ENCODE peak calls at places on chromosomes 5 and 9, in ten cellular contexts. One of them, this sample, is unnamed.

GRCh38 chr5:75566710-75567309 is 44.4 kb upstream of the ANKDD1B start:
- DNase-seq in psoas muscle: no peak
- DNase-seq in glomerular endothelial cell: peak
- DNase-seq in GM12865: peak
- DNase-seq in stimulated activated naive B cell treated with anti-CD40 and anti-IgM and Interleukin-4, amounts not matched to agents 10 μg/mL and 1 μg/mL and 100 μg/mL, for 72 hours: peak
- DNase-seq in NCI-H1417: no peak
- DNase-seq in NCI-H345: peak
- DNase-seq in AG09319: peak
- DNase-seq in central memory CD4-positive, alpha-beta T cell: peak
- DNase-seq in stimulated activated CD8-positive, alpha-beta memory T cell treated with anti-CD3 and anti-CD28 coated beads, Interleukin-4, amount 100 ng/mL, for 4 hours: no peak
- DNase-seq in this sample: no peak

GRCh38 chr9:72864327-72864726 is 88.5 kb downstream of the ALDH1A1 start:
- DNase-seq in psoas muscle: no peak
- DNase-seq in glomerular endothelial cell: no peak
- DNase-seq in GM12865: no peak
- DNase-seq in stimulated activated naive B cell treated with anti-CD40 and anti-IgM and Interleukin-4, amounts not matched to agents 10 μg/mL and 1 μg/mL and 100 μg/mL, for 72 hours: no peak
- DNase-seq in NCI-H1417: no peak
- DNase-seq in NCI-H345: no peak
- DNase-seq in AG09319: no peak
- DNase-seq in central memory CD4-positive, alpha-beta T cell: no peak
- DNase-seq in stimulated activated CD8-positive, alpha-beta memory T cell treated with anti-CD3 and anti-CD28 coated beads, Interleukin-4, amount 100 ng/mL, for 4 hours: no peak
- DNase-seq in this sample: no peak

GRCh38 chr5:140633081-140633471 is at the start of gene CD14:
- DNase-seq in psoas muscle: peak
- DNase-seq in glomerular endothelial cell: no peak
- DNase-seq in GM12865: no peak
- DNase-seq in stimulated activated naive B cell treated with anti-CD40 and anti-IgM and Interleukin-4, amounts not matched to agents 10 μg/mL and 1 μg/mL and 100 μg/mL, for 72 hours: no peak
- DNase-seq in NCI-H1417: no peak
- DNase-seq in NCI-H345: no peak
- DNase-seq in AG09319: no peak
- DNase-seq in central memory CD4-positive, alpha-beta T cell: no peak
- DNase-seq in stimulated activated CD8-positive, alpha-beta memory T cell treated with anti-CD3 and anti-CD28 coated beads, Interleukin-4, amount 100 ng/mL, for 4 hours: no peak
- DNase-seq in this sample: no peak

GRCh38 chr5:178982941-178983340 is 12.2 kb downstream of the GRM6 start:
- DNase-seq in psoas muscle: no peak
- DNase-seq in glomerular endothelial cell: no peak
- DNase-seq in GM12865: no peak
- DNase-seq in stimulated activated naive B cell treated with anti-CD40 and anti-IgM and Interleukin-4, amounts not matched to agents 10 μg/mL and 1 μg/mL and 100 μg/mL, for 72 hours: no peak
- DNase-seq in NCI-H1417: no peak
- DNase-seq in NCI-H345: no peak
- DNase-seq in AG09319: no peak
- DNase-seq in central memory CD4-positive, alpha-beta T cell: no peak
- DNase-seq in stimulated activated CD8-positive, alpha-beta memory T cell treated with anti-CD3 and anti-CD28 coated beads, Interleukin-4, amount 100 ng/mL, for 4 hours: no peak
- DNase-seq in this sample: no peak

GRCh38 chr5:83654427-83654994 is 66.1 kb downstream of the HAPLN1 start:
- DNase-seq in psoas muscle: no peak
- DNase-seq in glomerular endothelial cell: no peak
- DNase-seq in GM12865: peak
- DNase-seq in stimulated activated naive B cell treated with anti-CD40 and anti-IgM and Interleukin-4, amounts not matched to agents 10 μg/mL and 1 μg/mL and 100 μg/mL, for 72 hours: no peak
- DNase-seq in NCI-H1417: no peak
- DNase-seq in NCI-H345: no peak
- DNase-seq in AG09319: no peak
- DNase-seq in central memory CD4-positive, alpha-beta T cell: no peak
- DNase-seq in stimulated activated CD8-positive, alpha-beta memory T cell treated with anti-CD3 and anti-CD28 coated beads, Interleukin-4, amount 100 ng/mL, for 4 hours: no peak
- DNase-seq in this sample: no peak

GRCh38 chr9:126773004-126773607 is 31.7 kb upstream of the ZBTB43 start:
- DNase-seq in psoas muscle: no peak
- DNase-seq in glomerular endothelial cell: no peak
- DNase-seq in GM12865: peak
- DNase-seq in stimulated activated naive B cell treated with anti-CD40 and anti-IgM and Interleukin-4, amounts not matched to agents 10 μg/mL and 1 μg/mL and 100 μg/mL, for 72 hours: no peak
- DNase-seq in NCI-H1417: no peak
- DNase-seq in NCI-H345: no peak
- DNase-seq in AG09319: no peak
- DNase-seq in central memory CD4-positive, alpha-beta T cell: no peak
- DNase-seq in stimulated activated CD8-positive, alpha-beta memory T cell treated with anti-CD3 and anti-CD28 coated beads, Interleukin-4, amount 100 ng/mL, for 4 hours: no peak
- DNase-seq in this sample: no peak

GRCh38 chr5:147882586-147883313 is 4.2 kb downstream of the SCGB3A2 start:
- DNase-seq in psoas muscle: no peak
- DNase-seq in glomerular endothelial cell: no peak
- DNase-seq in GM12865: no peak
- DNase-seq in stimulated activated naive B cell treated with anti-CD40 and anti-IgM and Interleukin-4, amounts not matched to agents 10 μg/mL and 1 μg/mL and 100 μg/mL, for 72 hours: no peak
- DNase-seq in NCI-H1417: no peak
- DNase-seq in NCI-H345: no peak
- DNase-seq in AG09319: no peak
- DNase-seq in central memory CD4-positive, alpha-beta T cell: no peak
- DNase-seq in stimulated activated CD8-positive, alpha-beta memory T cell treated with anti-CD3 and anti-CD28 coated beads, Interleukin-4, amount 100 ng/mL, for 4 hours: no peak
- DNase-seq in this sample: no peak

GRCh38 chr5:6180231-6180872 is 198.0 kb downstream of the MED10 start:
- DNase-seq in psoas muscle: no peak
- DNase-seq in glomerular endothelial cell: no peak
- DNase-seq in GM12865: no peak
- DNase-seq in stimulated activated naive B cell treated with anti-CD40 and anti-IgM and Interleukin-4, amounts not matched to agents 10 μg/mL and 1 μg/mL and 100 μg/mL, for 72 hours: no peak
- DNase-seq in NCI-H1417: no peak
- DNase-seq in NCI-H345: no peak
- DNase-seq in AG09319: no peak
- DNase-seq in central memory CD4-positive, alpha-beta T cell: no peak
- DNase-seq in stimulated activated CD8-positive, alpha-beta memory T cell treated with anti-CD3 and anti-CD28 coated beads, Interleukin-4, amount 100 ng/mL, for 4 hours: no peak
- DNase-seq in this sample: no peak

GRCh38 chr5:168950241-168950951 is 350.5 kb downstream of the SLIT3 start:
- DNase-seq in psoas muscle: no peak
- DNase-seq in glomerular endothelial cell: no peak
- DNase-seq in GM12865: peak
- DNase-seq in stimulated activated naive B cell treated with anti-CD40 and anti-IgM and Interleukin-4, amounts not matched to agents 10 μg/mL and 1 μg/mL and 100 μg/mL, for 72 hours: no peak
- DNase-seq in NCI-H1417: no peak
- DNase-seq in NCI-H345: no peak
- DNase-seq in AG09319: no peak
- DNase-seq in central memory CD4-positive, alpha-beta T cell: no peak
- DNase-seq in stimulated activated CD8-positive, alpha-beta memory T cell treated with anti-CD3 and anti-CD28 coated beads, Interleukin-4, amount 100 ng/mL, for 4 hours: no peak
- DNase-seq in this sample: no peak

GRCh38 chr9:22433691-22434090 is 12.9 kb upstream of the DMRTA1 start:
- DNase-seq in psoas muscle: no peak
- DNase-seq in glomerular endothelial cell: no peak
- DNase-seq in GM12865: no peak
- DNase-seq in stimulated activated naive B cell treated with anti-CD40 and anti-IgM and Interleukin-4, amounts not matched to agents 10 μg/mL and 1 μg/mL and 100 μg/mL, for 72 hours: no peak
- DNase-seq in NCI-H1417: no peak
- DNase-seq in NCI-H345: no peak
- DNase-seq in AG09319: no peak
- DNase-seq in central memory CD4-positive, alpha-beta T cell: no peak
- DNase-seq in stimulated activated CD8-positive, alpha-beta memory T cell treated with anti-CD3 and anti-CD28 coated beads, Interleukin-4, amount 100 ng/mL, for 4 hours: no peak
- DNase-seq in this sample: no peak

GRCh38 chr5:137264573-137264972 is 234.6 kb downstream of the SPOCK1 start:
- DNase-seq in psoas muscle: no peak
- DNase-seq in glomerular endothelial cell: no peak
- DNase-seq in GM12865: no peak
- DNase-seq in stimulated activated naive B cell treated with anti-CD40 and anti-IgM and Interleukin-4, amounts not matched to agents 10 μg/mL and 1 μg/mL and 100 μg/mL, for 72 hours: no peak
- DNase-seq in NCI-H1417: no peak
- DNase-seq in NCI-H345: no peak
- DNase-seq in AG09319: peak
- DNase-seq in central memory CD4-positive, alpha-beta T cell: no peak
- DNase-seq in stimulated activated CD8-positive, alpha-beta memory T cell treated with anti-CD3 and anti-CD28 coated beads, Interleukin-4, amount 100 ng/mL, for 4 hours: no peak
- DNase-seq in this sample: no peak

GRCh38 chr5:151679421-151680155 is 7.1 kb downstream of the SPARC start:
- DNase-seq in psoas muscle: no peak
- DNase-seq in glomerular endothelial cell: no peak
- DNase-seq in GM12865: no peak
- DNase-seq in stimulated activated naive B cell treated with anti-CD40 and anti-IgM and Interleukin-4, amounts not matched to agents 10 μg/mL and 1 μg/mL and 100 μg/mL, for 72 hours: no peak
- DNase-seq in NCI-H1417: no peak
- DNase-seq in NCI-H345: no peak
- DNase-seq in AG09319: no peak
- DNase-seq in central memory CD4-positive, alpha-beta T cell: no peak
- DNase-seq in stimulated activated CD8-positive, alpha-beta memory T cell treated with anti-CD3 and anti-CD28 coated beads, Interleukin-4, amount 100 ng/mL, for 4 hours: no peak
- DNase-seq in this sample: no peak

GRCh38 chr5:142422426-142422825 is 97.6 kb upstream of the SPRY4 start:
- DNase-seq in psoas muscle: no peak
- DNase-seq in glomerular endothelial cell: no peak
- DNase-seq in GM12865: no peak
- DNase-seq in stimulated activated naive B cell treated with anti-CD40 and anti-IgM and Interleukin-4, amounts not matched to agents 10 μg/mL and 1 μg/mL and 100 μg/mL, for 72 hours: no peak
- DNase-seq in NCI-H1417: no peak
- DNase-seq in NCI-H345: no peak
- DNase-seq in AG09319: no peak
- DNase-seq in central memory CD4-positive, alpha-beta T cell: no peak
- DNase-seq in stimulated activated CD8-positive, alpha-beta memory T cell treated with anti-CD3 and anti-CD28 coated beads, Interleukin-4, amount 100 ng/mL, for 4 hours: no peak
- DNase-seq in this sample: no peak

GRCh38 chr9:71629816-71630215 is 138.5 kb downstream of the CEMIP2 start:
- DNase-seq in psoas muscle: no peak
- DNase-seq in glomerular endothelial cell: no peak
- DNase-seq in GM12865: no peak
- DNase-seq in stimulated activated naive B cell treated with anti-CD40 and anti-IgM and Interleukin-4, amounts not matched to agents 10 μg/mL and 1 μg/mL and 100 μg/mL, for 72 hours: no peak
- DNase-seq in NCI-H1417: no peak
- DNase-seq in NCI-H345: no peak
- DNase-seq in AG09319: no peak
- DNase-seq in central memory CD4-positive, alpha-beta T cell: no peak
- DNase-seq in stimulated activated CD8-positive, alpha-beta memory T cell treated with anti-CD3 and anti-CD28 coated beads, Interleukin-4, amount 100 ng/mL, for 4 hours: no peak
- DNase-seq in this sample: no peak

GRCh38 chr5:107578051-107578635 is 92.6 kb downstream of the EFNA5 start:
- DNase-seq in psoas muscle: no peak
- DNase-seq in glomerular endothelial cell: no peak
- DNase-seq in GM12865: no peak
- DNase-seq in stimulated activated naive B cell treated with anti-CD40 and anti-IgM and Interleukin-4, amounts not matched to agents 10 μg/mL and 1 μg/mL and 100 μg/mL, for 72 hours: no peak
- DNase-seq in NCI-H1417: no peak
- DNase-seq in NCI-H345: no peak
- DNase-seq in AG09319: no peak
- DNase-seq in central memory CD4-positive, alpha-beta T cell: no peak
- DNase-seq in stimulated activated CD8-positive, alpha-beta memory T cell treated with anti-CD3 and anti-CD28 coated beads, Interleukin-4, amount 100 ng/mL, for 4 hours: no peak
- DNase-seq in this sample: no peak

GRCh38 chr9:73880101-73880500 is 617.0 kb upstream of the RORB start:
- DNase-seq in psoas muscle: no peak
- DNase-seq in glomerular endothelial cell: no peak
- DNase-seq in GM12865: no peak
- DNase-seq in stimulated activated naive B cell treated with anti-CD40 and anti-IgM and Interleukin-4, amounts not matched to agents 10 μg/mL and 1 μg/mL and 100 μg/mL, for 72 hours: no peak
- DNase-seq in NCI-H1417: no peak
- DNase-seq in NCI-H345: no peak
- DNase-seq in AG09319: no peak
- DNase-seq in central memory CD4-positive, alpha-beta T cell: no peak
- DNase-seq in stimulated activated CD8-positive, alpha-beta memory T cell treated with anti-CD3 and anti-CD28 coated beads, Interleukin-4, amount 100 ng/mL, for 4 hours: no peak
- DNase-seq in this sample: no peak

GRCh38 chr5:95809414-95809960 is 13.0 kb downstream of the GLRX start:
- DNase-seq in psoas muscle: peak
- DNase-seq in glomerular endothelial cell: no peak
- DNase-seq in GM12865: no peak
- DNase-seq in stimulated activated naive B cell treated with anti-CD40 and anti-IgM and Interleukin-4, amounts not matched to agents 10 μg/mL and 1 μg/mL and 100 μg/mL, for 72 hours: no peak
- DNase-seq in NCI-H1417: no peak
- DNase-seq in NCI-H345: no peak
- DNase-seq in AG09319: no peak
- DNase-seq in central memory CD4-positive, alpha-beta T cell: no peak
- DNase-seq in stimulated activated CD8-positive, alpha-beta memory T cell treated with anti-CD3 and anti-CD28 coated beads, Interleukin-4, amount 100 ng/mL, for 4 hours: no peak
- DNase-seq in this sample: no peak

GRCh38 chr5:159409801-159410200 is 79.5 kb upstream of the IL12B start:
- DNase-seq in psoas muscle: no peak
- DNase-seq in glomerular endothelial cell: no peak
- DNase-seq in GM12865: peak
- DNase-seq in stimulated activated naive B cell treated with anti-CD40 and anti-IgM and Interleukin-4, amounts not matched to agents 10 μg/mL and 1 μg/mL and 100 μg/mL, for 72 hours: no peak
- DNase-seq in NCI-H1417: no peak
- DNase-seq in NCI-H345: no peak
- DNase-seq in AG09319: no peak
- DNase-seq in central memory CD4-positive, alpha-beta T cell: no peak
- DNase-seq in stimulated activated CD8-positive, alpha-beta memory T cell treated with anti-CD3 and anti-CD28 coated beads, Interleukin-4, amount 100 ng/mL, for 4 hours: no peak
- DNase-seq in this sample: no peak

GRCh38 chr5:100840364-100840763 is 62.7 kb downstream of the ST8SIA4 start:
- DNase-seq in psoas muscle: no peak
- DNase-seq in glomerular endothelial cell: no peak
- DNase-seq in GM12865: peak
- DNase-seq in stimulated activated naive B cell treated with anti-CD40 and anti-IgM and Interleukin-4, amounts not matched to agents 10 μg/mL and 1 μg/mL and 100 μg/mL, for 72 hours: peak
- DNase-seq in NCI-H1417: no peak
- DNase-seq in NCI-H345: no peak
- DNase-seq in AG09319: no peak
- DNase-seq in central memory CD4-positive, alpha-beta T cell: peak
- DNase-seq in stimulated activated CD8-positive, alpha-beta memory T cell treated with anti-CD3 and anti-CD28 coated beads, Interleukin-4, amount 100 ng/mL, for 4 hours: no peak
- DNase-seq in this sample: no peak

GRCh38 chr5:17424674-17425073 is 73.4 kb upstream of the TAF11L2 start:
- DNase-seq in psoas muscle: no peak
- DNase-seq in glomerular endothelial cell: no peak
- DNase-seq in GM12865: no peak
- DNase-seq in stimulated activated naive B cell treated with anti-CD40 and anti-IgM and Interleukin-4, amounts not matched to agents 10 μg/mL and 1 μg/mL and 100 μg/mL, for 72 hours: no peak
- DNase-seq in NCI-H1417: no peak
- DNase-seq in NCI-H345: no peak
- DNase-seq in AG09319: no peak
- DNase-seq in central memory CD4-positive, alpha-beta T cell: no peak
- DNase-seq in stimulated activated CD8-positive, alpha-beta memory T cell treated with anti-CD3 and anti-CD28 coated beads, Interleukin-4, amount 100 ng/mL, for 4 hours: no peak
- DNase-seq in this sample: no peak

GRCh38 chr9:130862217-130862616 is 27.2 kb downstream of the ABL1 start:
- DNase-seq in psoas muscle: no peak
- DNase-seq in glomerular endothelial cell: no peak
- DNase-seq in GM12865: no peak
- DNase-seq in stimulated activated naive B cell treated with anti-CD40 and anti-IgM and Interleukin-4, amounts not matched to agents 10 μg/mL and 1 μg/mL and 100 μg/mL, for 72 hours: no peak
- DNase-seq in NCI-H1417: no peak
- DNase-seq in NCI-H345: no peak
- DNase-seq in AG09319: no peak
- DNase-seq in central memory CD4-positive, alpha-beta T cell: no peak
- DNase-seq in stimulated activated CD8-positive, alpha-beta memory T cell treated with anti-CD3 and anti-CD28 coated beads, Interleukin-4, amount 100 ng/mL, for 4 hours: no peak
- DNase-seq in this sample: no peak

GRCh38 chr5:4373051-4373450 is 767.1 kb upstream of the ADAMTS16 start:
- DNase-seq in psoas muscle: no peak
- DNase-seq in glomerular endothelial cell: no peak
- DNase-seq in GM12865: no peak
- DNase-seq in stimulated activated naive B cell treated with anti-CD40 and anti-IgM and Interleukin-4, amounts not matched to agents 10 μg/mL and 1 μg/mL and 100 μg/mL, for 72 hours: no peak
- DNase-seq in NCI-H1417: no peak
- DNase-seq in NCI-H345: no peak
- DNase-seq in AG09319: no peak
- DNase-seq in central memory CD4-positive, alpha-beta T cell: no peak
- DNase-seq in stimulated activated CD8-positive, alpha-beta memory T cell treated with anti-CD3 and anti-CD28 coated beads, Interleukin-4, amount 100 ng/mL, for 4 hours: no peak
- DNase-seq in this sample: no peak

GRCh38 chr5:53037141-53037859 is 48.1 kb downstream of the ITGA2 start:
- DNase-seq in psoas muscle: no peak
- DNase-seq in glomerular endothelial cell: no peak
- DNase-seq in GM12865: no peak
- DNase-seq in stimulated activated naive B cell treated with anti-CD40 and anti-IgM and Interleukin-4, amounts not matched to agents 10 μg/mL and 1 μg/mL and 100 μg/mL, for 72 hours: no peak
- DNase-seq in NCI-H1417: no peak
- DNase-seq in NCI-H345: no peak
- DNase-seq in AG09319: no peak
- DNase-seq in central memory CD4-positive, alpha-beta T cell: no peak
- DNase-seq in stimulated activated CD8-positive, alpha-beta memory T cell treated with anti-CD3 and anti-CD28 coated beads, Interleukin-4, amount 100 ng/mL, for 4 hours: no peak
- DNase-seq in this sample: no peak

GRCh38 chr5:1152156-1152555 is 40.3 kb upstream of the SLC12A7 start:
- DNase-seq in psoas muscle: no peak
- DNase-seq in glomerular endothelial cell: no peak
- DNase-seq in GM12865: no peak
- DNase-seq in stimulated activated naive B cell treated with anti-CD40 and anti-IgM and Interleukin-4, amounts not matched to agents 10 μg/mL and 1 μg/mL and 100 μg/mL, for 72 hours: peak
- DNase-seq in NCI-H1417: no peak
- DNase-seq in NCI-H345: no peak
- DNase-seq in AG09319: no peak
- DNase-seq in central memory CD4-positive, alpha-beta T cell: no peak
- DNase-seq in stimulated activated CD8-positive, alpha-beta memory T cell treated with anti-CD3 and anti-CD28 coated beads, Interleukin-4, amount 100 ng/mL, for 4 hours: no peak
- DNase-seq in this sample: no peak

GRCh38 chr9:129889936-129890717 is 54.9 kb downstream of the USP20 start:
- DNase-seq in psoas muscle: no peak
- DNase-seq in glomerular endothelial cell: no peak
- DNase-seq in GM12865: peak
- DNase-seq in stimulated activated naive B cell treated with anti-CD40 and anti-IgM and Interleukin-4, amounts not matched to agents 10 μg/mL and 1 μg/mL and 100 μg/mL, for 72 hours: peak
- DNase-seq in NCI-H1417: no peak
- DNase-seq in NCI-H345: no peak
- DNase-seq in AG09319: no peak
- DNase-seq in central memory CD4-positive, alpha-beta T cell: peak
- DNase-seq in stimulated activated CD8-positive, alpha-beta memory T cell treated with anti-CD3 and anti-CD28 coated beads, Interleukin-4, amount 100 ng/mL, for 4 hours: peak
- DNase-seq in this sample: no peak

GRCh38 chr5:169762338-169763095 is 125.4 kb downstream of the DOCK2 start:
- DNase-seq in psoas muscle: no peak
- DNase-seq in glomerular endothelial cell: no peak
- DNase-seq in GM12865: no peak
- DNase-seq in stimulated activated naive B cell treated with anti-CD40 and anti-IgM and Interleukin-4, amounts not matched to agents 10 μg/mL and 1 μg/mL and 100 μg/mL, for 72 hours: no peak
- DNase-seq in NCI-H1417: no peak
- DNase-seq in NCI-H345: no peak
- DNase-seq in AG09319: no peak
- DNase-seq in central memory CD4-positive, alpha-beta T cell: no peak
- DNase-seq in stimulated activated CD8-positive, alpha-beta memory T cell treated with anti-CD3 and anti-CD28 coated beads, Interleukin-4, amount 100 ng/mL, for 4 hours: no peak
- DNase-seq in this sample: no peak

GRCh38 chr9:22079873-22080341 is 70.8 kb upstream of the CDKN2B start:
- DNase-seq in psoas muscle: no peak
- DNase-seq in glomerular endothelial cell: no peak
- DNase-seq in GM12865: peak
- DNase-seq in stimulated activated naive B cell treated with anti-CD40 and anti-IgM and Interleukin-4, amounts not matched to agents 10 μg/mL and 1 μg/mL and 100 μg/mL, for 72 hours: peak
- DNase-seq in NCI-H1417: no peak
- DNase-seq in NCI-H345: no peak
- DNase-seq in AG09319: no peak
- DNase-seq in central memory CD4-positive, alpha-beta T cell: peak
- DNase-seq in stimulated activated CD8-positive, alpha-beta memory T cell treated with anti-CD3 and anti-CD28 coated beads, Interleukin-4, amount 100 ng/mL, for 4 hours: no peak
- DNase-seq in this sample: no peak

GRCh38 chr9:93155716-93156474 is 21.8 kb upstream of the NINJ1 start:
- DNase-seq in psoas muscle: no peak
- DNase-seq in glomerular endothelial cell: no peak
- DNase-seq in GM12865: no peak
- DNase-seq in stimulated activated naive B cell treated with anti-CD40 and anti-IgM and Interleukin-4, amounts not matched to agents 10 μg/mL and 1 μg/mL and 100 μg/mL, for 72 hours: no peak
- DNase-seq in NCI-H1417: peak
- DNase-seq in NCI-H345: no peak
- DNase-seq in AG09319: no peak
- DNase-seq in central memory CD4-positive, alpha-beta T cell: no peak
- DNase-seq in stimulated activated CD8-positive, alpha-beta memory T cell treated with anti-CD3 and anti-CD28 coated beads, Interleukin-4, amount 100 ng/mL, for 4 hours: no peak
- DNase-seq in this sample: no peak

This sample was measured in pancreas.